ENCODE peak calls at places on chromosomes 2 and 18, in four cellular contexts. B is K562, Z is HepG2, Q is GM12878. G is an unnamed sample.

GRCh38 chr2:189548686-189549439 is 31.7 kb downstream of the SLC40A1 start:
- DNase-seq in B (peak), Z (peak), Q (no peak), G (no peak)

GRCh38 chr18:11860594-11861450 is 9.6 kb downstream of the CHMP1B start:
- DNase-seq in B (no peak), Z (peak), Q (no peak), G (peak)

GRCh38 chr2:144670080-144670479 is 150.2 kb upstream of the ZEB2 start:
- DNase-seq in B (no peak), Z (no peak), Q (no peak), G (no peak)

GRCh38 chr2:201369762-201370161 is 12.6 kb upstream of the FLACC1 start:
- DNase-seq in B (no peak), Z (peak), Q (no peak), G (no peak)

GRCh38 chr2:196913691-196914090 is 12.8 kb downstream of the PGAP1 start:
- DNase-seq in B (no peak), Z (no peak), Q (no peak), G (no peak)

GRCh38 chr18:25360301-25360899 is 8.4 kb upstream of the ZNF521 start:
- DNase-seq in B (no peak), Z (no peak), Q (no peak), G (no peak)

GRCh38 chr2:200257570-200257969 is 48.9 kb upstream of the SPATS2L start:
- DNase-seq in B (no peak), Z (no peak), Q (no peak), G (no peak)

GRCh38 chr2:69196327-69197117 is 183.5 kb downstream of the ANTXR1 start:
- DNase-seq in B (no peak), Z (peak), Q (no peak), G (no peak)

GRCh38 chr2:188089896-188090295 is 201.8 kb upstream of the GULP1 start:
- DNase-seq in B (no peak), Z (no peak), Q (no peak), G (no peak)

GRCh38 chr2:195562624-195563566 is 94.1 kb upstream of the SLC39A10 start:
- DNase-seq in B (no peak), Z (no peak), Q (no peak), G (no peak)

GRCh38 chr2:113918229-113918628 is 28.3 kb downstream of the ACTR3 start:
- DNase-seq in B (no peak), Z (no peak), Q (no peak), G (no peak)

GRCh38 chr2:28624798-28625701 is 126.6 kb upstream of the PPP1CB start:
- DNase-seq in B (no peak), Z (peak), Q (peak), G (no peak)

GRCh38 chr2:7672027-7672684 is 754.9 kb downstream of the RNF144A start:
- DNase-seq in B (peak), Z (peak), Q (peak), G (peak)

GRCh38 chr2:149329470-149330126 is 789 bp upstream of the LYPD6 start:
- DNase-seq in B (no peak), Z (peak), Q (no peak), G (no peak)

GRCh38 chr2:47569658-47570398 is 166.9 kb downstream of the MSH2 start:
- DNase-seq in B (no peak), Z (no peak), Q (no peak), G (peak)

GRCh38 chr2:32864337-32864736 is 82.4 kb upstream of the LTBP1 start:
- DNase-seq in B (no peak), Z (no peak), Q (no peak), G (no peak)

GRCh38 chr2:113922784-113923183 is 32.9 kb downstream of the ACTR3 start:
- DNase-seq in B (no peak), Z (no peak), Q (no peak), G (no peak)

GRCh38 chr18:79071037-79071960 is 2.1 kb downstream of the ATP9B start:
- DNase-seq in B (no peak), Z (no peak), Q (no peak), G (no peak)

GRCh38 chr2:169222665-169223064 is 139.7 kb downstream of the LRP2 start:
- DNase-seq in B (peak), Z (no peak), Q (no peak), G (no peak)
- TF ChIP-seq MAX in B (no peak), Z (no peak), Q (no peak), G (no peak)

DNA sequence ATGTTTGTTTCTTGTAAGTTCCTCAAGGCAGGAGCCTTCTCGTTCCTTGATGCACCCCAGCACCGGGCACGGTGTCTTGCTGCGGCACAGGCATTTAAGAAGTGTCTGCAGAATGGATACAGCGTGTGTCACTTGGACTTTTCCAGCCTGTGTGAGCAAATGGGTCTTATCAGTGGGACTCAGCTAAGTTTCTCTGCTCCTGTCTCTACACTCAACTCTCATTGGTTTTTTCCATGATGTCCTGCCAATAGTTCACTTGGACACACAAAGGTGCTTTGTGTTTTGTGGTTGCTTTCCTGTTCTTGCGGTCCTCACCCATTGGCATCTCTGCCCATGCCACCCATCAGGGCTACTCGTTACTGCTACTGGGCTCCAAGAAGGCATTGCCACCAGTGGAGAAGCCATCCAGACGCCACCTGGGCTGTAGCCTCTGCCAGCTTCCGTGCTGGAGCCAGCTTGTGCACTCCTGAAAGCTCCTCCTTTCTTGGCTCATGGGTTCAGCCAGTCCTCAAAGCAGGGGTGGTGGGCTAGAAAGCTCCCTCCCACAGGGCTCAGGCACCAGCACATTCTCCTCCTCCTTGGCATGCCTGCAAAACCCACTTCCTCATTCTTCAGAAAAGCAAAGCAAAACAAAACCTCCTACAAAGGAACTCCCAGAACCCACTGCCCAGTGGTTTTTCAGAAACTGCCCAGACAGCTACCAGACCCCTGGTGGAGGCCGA is 41.4 kb downstream of the IL1R2 start:
- DNase-seq in B (no peak), Z (peak), Q (peak), G (no peak)
- TF ChIP-seq GABPA in B (no peak), Z (no peak), Q (no peak), G (no peak)

GRCh38 chr2:27496357-27497287 is at the start of gene GCKR:
- DNase-seq in B (peak), Z (peak), Q (no peak), G (no peak)
- H3K4me3 ChIP-seq in B (no peak), Z (peak), Q (no peak), G (peak)

GRCh38 chr2:150946831-150947230 is 314.8 kb downstream of the RBM43 start:
- DNase-seq in B (no peak), Z (no peak), Q (no peak), G (no peak)
- TF ChIP-seq MAX in B (no peak), Z (no peak), Q (no peak), G (no peak)

GRCh38 chr2:126899786-126900185 is 1.1 kb downstream of the TEX51 start:
- DNase-seq in B (no peak), Z (no peak), Q (no peak), G (no peak)

GRCh38 chr2:126895336-126895735 is 3.4 kb upstream of the TEX51 start:
- DNase-seq in B (no peak), Z (no peak), Q (no peak), G (no peak)

GRCh38 chr2:126900646-126901319 is 2.1 kb downstream of the TEX51 start:
- DNase-seq in B (no peak), Z (no peak), Q (no peak), G (no peak)

GRCh38 chr2:126901459-126901858 is 2.8 kb downstream of the TEX51 start:
- DNase-seq in B (no peak), Z (no peak), Q (no peak), G (no peak)

DNA sequence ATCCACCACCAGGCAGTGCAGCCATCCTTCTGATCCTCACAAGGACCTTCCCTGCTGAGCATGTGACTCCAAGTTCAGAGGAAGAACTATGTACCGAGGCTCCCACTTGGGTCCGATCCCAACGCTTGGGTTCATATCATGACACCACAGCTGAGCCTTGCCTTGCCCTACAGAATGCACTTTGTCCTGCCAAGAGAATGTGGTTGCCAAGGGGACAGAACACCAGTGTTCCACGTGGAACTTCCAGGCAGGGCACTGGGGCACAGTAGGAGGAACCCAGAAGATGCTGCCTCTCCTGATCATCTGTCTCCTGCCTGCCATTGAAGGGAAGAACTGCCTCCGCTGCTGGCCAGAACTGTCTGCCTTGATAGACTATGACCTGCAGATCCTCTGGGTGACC is at the start of gene TEX51:
- DNase-seq in B (no peak), Z (no peak), Q (no peak), G (no peak)
- TF ChIP-seq GABPA in B (no peak), Z (no peak), Q (no peak), G (no peak)

DNA sequence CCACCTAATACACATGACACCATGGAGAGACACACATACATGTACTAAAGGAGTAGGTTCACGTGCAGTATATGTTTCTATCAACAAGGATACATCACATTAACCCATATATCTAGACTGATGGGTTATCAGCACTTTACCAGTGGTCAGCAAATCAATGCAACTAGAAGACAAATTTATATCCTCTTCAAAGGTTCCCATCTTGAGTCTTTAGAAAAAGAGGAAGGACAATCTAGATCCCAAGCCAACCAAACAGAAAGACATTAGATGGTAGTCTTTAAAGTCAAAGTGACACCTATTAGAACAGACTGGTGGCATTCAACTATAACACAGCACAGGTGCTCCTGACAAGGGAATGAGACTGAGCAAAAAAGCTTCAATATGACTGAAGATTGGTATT is 13.8 kb upstream of the SERTAD2 start:
- DNase-seq in B (no peak), Z (no peak), Q (no peak), G (no peak)
- H3K4me3 ChIP-seq in B (no peak), Z (no peak), Q (peak), G (no peak)

DNA sequence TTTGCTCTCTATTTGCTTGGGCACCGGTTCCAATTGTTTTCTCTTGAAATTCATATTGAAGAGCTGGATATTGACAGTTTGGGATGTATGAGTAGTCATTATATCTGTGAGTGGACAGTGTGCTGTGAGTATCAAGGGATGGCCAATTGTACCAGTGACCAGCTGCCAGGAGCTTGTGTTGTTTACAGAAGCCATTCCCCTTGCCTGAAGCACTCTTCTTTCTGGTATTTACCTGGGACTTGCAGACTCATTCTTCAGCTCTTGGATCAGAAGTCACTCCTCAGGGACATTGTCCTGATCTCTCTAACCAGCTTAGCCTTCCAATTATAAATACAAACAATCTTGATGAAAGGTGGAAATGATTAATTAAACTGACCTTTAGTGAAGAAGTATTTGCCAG is 438.3 kb upstream of the LRATD1 start:
- DNase-seq in B (no peak), Z (no peak), Q (no peak), G (no peak)
- TF ChIP-seq MAX in B (no peak), Z (no peak), Q (no peak), G (no peak)

DNA sequence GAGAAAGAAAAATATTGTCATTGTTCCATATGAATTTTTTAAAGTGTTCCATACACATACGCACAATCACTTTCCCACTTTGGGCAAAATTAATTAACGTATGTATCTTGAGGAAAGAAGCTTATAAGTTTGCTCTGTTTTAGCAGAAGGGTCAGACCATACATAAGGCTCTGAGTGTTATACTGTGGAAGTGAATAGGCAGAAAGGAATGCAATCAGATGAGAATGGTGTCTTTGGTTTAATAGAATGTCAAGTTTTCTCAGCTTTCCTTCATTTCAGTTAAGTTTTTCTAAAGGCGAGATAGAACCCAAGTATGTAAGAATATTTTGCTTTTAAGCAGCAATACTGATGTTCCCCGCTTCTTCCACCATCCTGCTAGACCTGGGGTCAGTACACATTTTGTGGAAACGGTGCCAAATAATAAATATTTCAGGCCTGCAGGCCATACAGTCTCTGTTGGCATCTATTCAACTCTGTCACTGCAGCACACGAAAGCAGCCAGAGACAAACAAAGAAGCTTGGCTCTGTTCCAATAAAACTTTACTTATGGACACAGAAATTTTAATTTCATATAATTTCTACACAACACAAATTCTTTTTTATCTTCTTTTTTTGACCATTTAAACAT is 100.6 kb downstream of the UPP2 start:
- DNase-seq in B (no peak), Z (no peak), Q (no peak), G (no peak)
- TF ChIP-seq GABPA in B (no peak), Z (no peak), Q (no peak), G (no peak)

GRCh38 chr2:65098741-65099140 is 31.2 kb downstream of the RAB1A start:
- DNase-seq in B (no peak), Z (no peak), Q (no peak), G (no peak)

GRCh38 chr2:65092791-65093190 is 36.6 kb downstream of the CEP68 start:
- DNase-seq in B (no peak), Z (no peak), Q (no peak), G (no peak)

GRCh38 chr2:65097844-65098243 is 32.1 kb downstream of the RAB1A start:
- DNase-seq in B (no peak), Z (no peak), Q (no peak), G (no peak)

GRCh38 chr2:65096948-65097347 is 33.0 kb downstream of the RAB1A start:
- DNase-seq in B (no peak), Z (no peak), Q (no peak), G (no peak)

GRCh38 chr2:65093211-65093610 is 36.7 kb downstream of the RAB1A start:
- DNase-seq in B (no peak), Z (no peak), Q (no peak), G (no peak)
- H3K4me3 ChIP-seq in B (no peak), Z (no peak), Q (no peak), G (no peak)

GRCh38 chr18:6997802-6998201 is 119.8 kb downstream of the LAMA1 start:
- DNase-seq in B (no peak), Z (no peak), Q (no peak), G (no peak)
- TF ChIP-seq MAX in B (no peak), Z (no peak), Q (no peak), G (no peak)